ENCODE peak calls at places on chromosomes 1 and 21, in six cellular contexts. One of them, this sample, is unnamed. For H3K36me3 and H3K4me1, the result is how much of the 10 kb centered on the place peaks cover.

GRCh38 chr1:234270581-234271242 is 102.5 kb upstream of the COA6 start:
- DNase-seq in breast epithelium: no peak
- DNase-seq in adrenal gland: no peak
- DNase-seq in stomach: no peak
- DNase-seq in tibial nerve: no peak
- DNase-seq in PC-3: peak
- DNase-seq in this sample: no peak

GRCh38 chr1:232982238-232982944 is 32.0 kb downstream of the NTPCR start:
- DNase-seq in breast epithelium: no peak
- DNase-seq in adrenal gland: no peak
- DNase-seq in stomach: peak
- DNase-seq in tibial nerve: no peak
- DNase-seq in PC-3: peak
- DNase-seq in this sample: peak

GRCh38 chr1:63327417-63328139 is 5.2 kb downstream of the FOXD3 start:
- DNase-seq in breast epithelium: no peak
- DNase-seq in adrenal gland: peak
- DNase-seq in stomach: peak
- DNase-seq in tibial nerve: peak
- DNase-seq in PC-3: peak
- DNase-seq in this sample: no peak

GRCh38 chr1:91120915-91121314 is 99.1 kb upstream of the ZNF644 start:
- DNase-seq in breast epithelium: no peak
- DNase-seq in adrenal gland: no peak
- DNase-seq in stomach: no peak
- DNase-seq in tibial nerve: no peak
- DNase-seq in PC-3: no peak
- DNase-seq in this sample: no peak

GRCh38 chr1:54439550-54440223 is 33.5 kb upstream of the SSBP3 start:
- DNase-seq in breast epithelium: no peak
- DNase-seq in adrenal gland: no peak
- DNase-seq in stomach: no peak
- DNase-seq in tibial nerve: no peak
- DNase-seq in PC-3: no peak
- DNase-seq in this sample: no peak

GRCh38 chr1:32541064-32541566 is 1.9 kb downstream of the ZBTB8A start:
- DNase-seq in breast epithelium: no peak
- DNase-seq in adrenal gland: no peak
- DNase-seq in stomach: no peak
- DNase-seq in tibial nerve: no peak
- DNase-seq in PC-3: no peak
- DNase-seq in this sample: no peak

GRCh38 chr1:214546886-214547641 is 4.3 kb downstream of the PTPN14 start:
- DNase-seq in breast epithelium: no peak
- DNase-seq in adrenal gland: no peak
- DNase-seq in stomach: no peak
- DNase-seq in tibial nerve: no peak
- DNase-seq in PC-3: peak
- DNase-seq in this sample: no peak

GRCh38 chr1:178702141-178702540 is 22.9 kb upstream of the RALGPS2 start:
- DNase-seq in breast epithelium: no peak
- DNase-seq in adrenal gland: no peak
- DNase-seq in stomach: no peak
- DNase-seq in tibial nerve: no peak
- DNase-seq in PC-3: peak
- DNase-seq in this sample: no peak

GRCh38 chr1:25729045-25729444 is 70.9 kb upstream of the SELENON start:
- DNase-seq in breast epithelium: no peak
- DNase-seq in adrenal gland: no peak
- DNase-seq in stomach: no peak
- DNase-seq in tibial nerve: no peak
- DNase-seq in PC-3: no peak
- DNase-seq in this sample: no peak

GRCh38 chr21:20030390-20030789 is 967.8 kb upstream of the NCAM2 start:
- DNase-seq in breast epithelium: no peak
- DNase-seq in adrenal gland: no peak
- DNase-seq in stomach: no peak
- DNase-seq in tibial nerve: no peak
- DNase-seq in PC-3: no peak
- DNase-seq in this sample: no peak

GRCh38 chr1:185733818-185734709 is at the start of gene HMCN1:
- DNase-seq in breast epithelium: peak
- DNase-seq in adrenal gland: peak
- DNase-seq in stomach: peak
- DNase-seq in tibial nerve: peak
- DNase-seq in PC-3: peak
- DNase-seq in this sample: peak

GRCh38 chr1:248589334-248589733 is 8.2 kb downstream of the OR2T10 start:
- DNase-seq in breast epithelium: no peak
- DNase-seq in adrenal gland: no peak
- DNase-seq in stomach: no peak
- DNase-seq in tibial nerve: no peak
- DNase-seq in PC-3: no peak
- DNase-seq in this sample: no peak

GRCh38 chr1:6385673-6386191 is 7.8 kb downstream of the ACOT7 start:
- DNase-seq in breast epithelium: peak
- DNase-seq in adrenal gland: no peak
- DNase-seq in stomach: no peak
- DNase-seq in tibial nerve: no peak
- DNase-seq in PC-3: peak
- DNase-seq in this sample: no peak

GRCh38 chr1:32286763-32287162 is 5.1 kb upstream of the HDAC1 start:
- DNase-seq in breast epithelium: no peak
- DNase-seq in adrenal gland: no peak
- DNase-seq in stomach: no peak
- DNase-seq in tibial nerve: no peak
- DNase-seq in PC-3: no peak
- DNase-seq in this sample: no peak

GRCh38 chr1:28280961-28281360 is 21.6 kb downstream of the SESN2 start:
- DNase-seq in breast epithelium: no peak
- DNase-seq in adrenal gland: no peak
- DNase-seq in stomach: no peak
- DNase-seq in tibial nerve: no peak
- DNase-seq in PC-3: no peak
- DNase-seq in this sample: no peak

GRCh38 chr1:1371354-1371740 is 3.7 kb downstream of the AURKAIP1 start:
- DNase-seq in breast epithelium: no peak
- DNase-seq in adrenal gland: no peak
- DNase-seq in stomach: no peak
- DNase-seq in tibial nerve: no peak
- DNase-seq in PC-3: no peak
- DNase-seq in this sample: no peak

GRCh38 chr1:44684525-44684924 is 10.0 kb downstream of the ARMH1 start:
- DNase-seq in breast epithelium: no peak
- DNase-seq in adrenal gland: no peak
- DNase-seq in stomach: no peak
- DNase-seq in tibial nerve: no peak
- DNase-seq in PC-3: no peak
- DNase-seq in this sample: no peak

GRCh38 chr1:227793948-227794812 is 21.3 kb upstream of the PRSS38 start:
- DNase-seq in breast epithelium: no peak
- DNase-seq in adrenal gland: no peak
- DNase-seq in stomach: no peak
- DNase-seq in tibial nerve: peak
- DNase-seq in PC-3: no peak
- DNase-seq in this sample: peak

GRCh38 chr1:164771568-164772350 is 212.8 kb downstream of the PBX1 start:
- DNase-seq in breast epithelium: no peak
- DNase-seq in adrenal gland: peak
- DNase-seq in stomach: no peak
- DNase-seq in tibial nerve: no peak
- DNase-seq in PC-3: peak
- DNase-seq in this sample: no peak

GRCh38 chr1:29497395-29498125 is 261.2 kb downstream of the PTPRU start:
- DNase-seq in breast epithelium: no peak
- DNase-seq in adrenal gland: no peak
- DNase-seq in stomach: peak
- DNase-seq in tibial nerve: no peak
- DNase-seq in PC-3: no peak
- DNase-seq in this sample: no peak

GRCh38 chr1:3021233-3021671 is at the start of gene ACTRT2:
- DNase-seq in breast epithelium: peak
- DNase-seq in adrenal gland: no peak
- DNase-seq in stomach: no peak
- DNase-seq in tibial nerve: no peak
- DNase-seq in PC-3: no peak
- DNase-seq in this sample: no peak

GRCh38 chr1:82059931-82060330 is 259.2 kb downstream of the ADGRL2 start:
- DNase-seq in breast epithelium: no peak
- DNase-seq in adrenal gland: no peak
- DNase-seq in stomach: no peak
- DNase-seq in tibial nerve: no peak
- DNase-seq in PC-3: no peak
- DNase-seq in this sample: no peak

GRCh38 chr1:88610687-88611086 is 73.4 kb upstream of the PKN2 start:
- DNase-seq in breast epithelium: no peak
- DNase-seq in adrenal gland: no peak
- DNase-seq in stomach: no peak
- DNase-seq in tibial nerve: no peak
- DNase-seq in PC-3: peak
- DNase-seq in this sample: no peak

GRCh38 chr1:175450219-175450618 is 257.6 kb upstream of the KIAA0040 start:
- DNase-seq in breast epithelium: no peak
- DNase-seq in adrenal gland: no peak
- DNase-seq in stomach: no peak
- DNase-seq in tibial nerve: no peak
- DNase-seq in PC-3: no peak
- DNase-seq in this sample: no peak

GRCh38 chr1:175449306-175449705 is 256.7 kb upstream of the KIAA0040 start:
- DNase-seq in breast epithelium: no peak
- DNase-seq in adrenal gland: no peak
- DNase-seq in stomach: no peak
- DNase-seq in tibial nerve: no peak
- DNase-seq in PC-3: no peak
- DNase-seq in this sample: no peak

GRCh38 chr1:175443332-175443731 is 250.8 kb upstream of the KIAA0040 start:
- DNase-seq in breast epithelium: no peak
- DNase-seq in adrenal gland: no peak
- DNase-seq in stomach: no peak
- DNase-seq in tibial nerve: no peak
- DNase-seq in PC-3: no peak
- DNase-seq in this sample: no peak

GRCh38 chr1:175445661-175446060 is 253.1 kb upstream of the KIAA0040 start:
- DNase-seq in breast epithelium: no peak
- DNase-seq in adrenal gland: no peak
- DNase-seq in stomach: no peak
- DNase-seq in tibial nerve: no peak
- DNase-seq in PC-3: no peak
- DNase-seq in this sample: no peak

GRCh38 chr1:175448467-175448866 is 255.9 kb upstream of the KIAA0040 start:
- DNase-seq in breast epithelium: no peak
- DNase-seq in adrenal gland: no peak
- DNase-seq in stomach: no peak
- DNase-seq in tibial nerve: no peak
- DNase-seq in PC-3: no peak
- DNase-seq in this sample: no peak
- H3K36me3 ChIP-seq in breast epithelium: under half
- H3K36me3 ChIP-seq in adrenal gland: under half
- H3K36me3 ChIP-seq in stomach: under half
- H3K36me3 ChIP-seq in tibial nerve: under half
- H3K36me3 ChIP-seq in PC-3: under half
- H3K36me3 ChIP-seq in this sample: under half

GRCh38 chr1:9071554-9072235 is 2.3 kb upstream of the SLC2A5 start:
- DNase-seq in breast epithelium: no peak
- DNase-seq in adrenal gland: no peak
- DNase-seq in stomach: no peak
- DNase-seq in tibial nerve: no peak
- DNase-seq in PC-3: no peak
- DNase-seq in this sample: no peak
- H3K4me1 ChIP-seq in breast epithelium: under half
- H3K4me1 ChIP-seq in adrenal gland: under half
- H3K4me1 ChIP-seq in stomach: under half
- H3K4me1 ChIP-seq in tibial nerve: under half
- H3K4me1 ChIP-seq in PC-3: under half
- H3K4me1 ChIP-seq in this sample: under half

GRCh38 chr21:37168666-37169065 is 95.6 kb downstream of the TTC3 start:
- DNase-seq in breast epithelium: no peak
- DNase-seq in adrenal gland: no peak
- DNase-seq in stomach: no peak
- DNase-seq in tibial nerve: no peak
- DNase-seq in PC-3: no peak
- DNase-seq in this sample: no peak

GRCh38 chr21:37164742-37165141 is 91.7 kb downstream of the TTC3 start:
- DNase-seq in breast epithelium: no peak
- DNase-seq in adrenal gland: no peak
- DNase-seq in stomach: no peak
- DNase-seq in tibial nerve: no peak
- DNase-seq in PC-3: no peak
- DNase-seq in this sample: no peak

GRCh38 chr21:37166733-37167132 is 93.7 kb downstream of the TTC3 start:
- DNase-seq in breast epithelium: no peak
- DNase-seq in adrenal gland: no peak
- DNase-seq in stomach: no peak
- DNase-seq in tibial nerve: no peak
- DNase-seq in PC-3: peak
- DNase-seq in this sample: no peak

GRCh38 chr21:37159949-37160348 is 86.9 kb downstream of the TTC3 start:
- DNase-seq in breast epithelium: no peak
- DNase-seq in adrenal gland: no peak
- DNase-seq in stomach: no peak
- DNase-seq in tibial nerve: no peak
- DNase-seq in PC-3: no peak
- DNase-seq in this sample: no peak

GRCh38 chr21:37165606-37166005 is 92.6 kb downstream of the TTC3 start:
- DNase-seq in breast epithelium: no peak
- DNase-seq in adrenal gland: no peak
- DNase-seq in stomach: no peak
- DNase-seq in tibial nerve: no peak
- DNase-seq in PC-3: no peak
- DNase-seq in this sample: no peak
- H3K36me3 ChIP-seq in breast epithelium: under half
- H3K36me3 ChIP-seq in adrenal gland: under half
- H3K36me3 ChIP-seq in stomach: half or more
- H3K36me3 ChIP-seq in tibial nerve: under half
- H3K36me3 ChIP-seq in PC-3: half or more
- H3K36me3 ChIP-seq in this sample: under half

GRCh38 chr1:115753371-115753770 is 15.1 kb downstream of the CASQ2 start:
- DNase-seq in breast epithelium: no peak
- DNase-seq in adrenal gland: no peak
- DNase-seq in stomach: no peak
- DNase-seq in tibial nerve: peak
- DNase-seq in PC-3: no peak
- DNase-seq in this sample: no peak
- H3K4me1 ChIP-seq in breast epithelium: under half
- H3K4me1 ChIP-seq in adrenal gland: under half
- H3K4me1 ChIP-seq in stomach: under half
- H3K4me1 ChIP-seq in tibial nerve: under half
- H3K4me1 ChIP-seq in PC-3: under half
- H3K4me1 ChIP-seq in this sample: under half

DNA sequence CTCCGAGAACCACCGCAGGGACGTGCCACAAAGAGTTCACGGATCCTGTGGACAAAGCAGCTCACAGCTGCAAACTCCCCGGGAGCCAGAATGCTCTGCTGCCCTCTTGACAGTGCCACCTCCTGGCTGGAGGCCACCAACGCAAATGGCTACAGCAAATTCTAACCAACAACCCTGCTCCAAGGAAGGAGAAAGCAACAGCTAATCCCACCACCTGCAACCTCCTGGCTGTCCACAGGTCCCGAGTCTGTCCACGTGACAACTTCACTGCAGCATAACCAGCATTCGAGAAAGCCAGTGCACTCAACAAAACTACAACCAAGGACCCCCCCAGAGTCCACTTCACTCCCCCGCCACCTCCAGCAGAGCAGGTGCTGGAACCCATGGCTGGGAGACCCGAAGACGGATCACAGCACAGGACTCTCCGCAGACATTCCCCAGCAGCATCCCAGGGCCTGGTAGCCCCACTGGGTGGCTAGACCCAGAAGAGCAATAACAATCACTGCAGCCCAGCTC is 17.3 kb downstream of the POFUT2 start:
- DNase-seq in breast epithelium: peak
- DNase-seq in adrenal gland: no peak
- DNase-seq in stomach: peak
- DNase-seq in tibial nerve: no peak
- DNase-seq in PC-3: peak
- DNase-seq in this sample: no peak
- H3K36me3 ChIP-seq in breast epithelium: under half
- H3K36me3 ChIP-seq in adrenal gland: under half
- H3K36me3 ChIP-seq in stomach: half or more
- H3K36me3 ChIP-seq in tibial nerve: under half
- H3K36me3 ChIP-seq in PC-3: half or more
- H3K36me3 ChIP-seq in this sample: half or more